ENCODE peak calls at places on chromosome 7, in seven cellular contexts. S, X, Q, Y, M, F and G are unnamed samples.

GRCh38 chr7:96320437-96320836 is 1.5 kb downstream of the SLC25A13 start:
- DNase-seq in S (no peak), X (no peak), Q (no peak), Y (no peak), M (peak; percentile 8), F (no peak), G (no peak)

GRCh38 chr7:95205821-95206220 is 118.5 kb downstream of the PON1 start:
- DNase-seq in S (no peak), X (peak; percentile 66), Q (no peak), Y (no peak), M (no peak), F (no peak), G (peak; percentile 63)

GRCh38 chr7:5704534-5704922 is 76.9 kb downstream of the RNF216 start:
- DNase-seq in S (peak; percentile 71), X (peak; percentile 67), Q (peak; percentile 82), Y (no peak), M (peak; percentile 80), F (peak; percentile 89), G (peak; percentile 84)

GRCh38 chr7:39073432-39073831 is 95.7 kb downstream of the POU6F2 start:
- DNase-seq in S (no peak), X (no peak), Q (no peak), Y (no peak), M (peak; percentile 39), F (no peak), G (no peak)

GRCh38 chr7:157348548-157348947 is 11.7 kb downstream of the DNAJB6 start:
- DNase-seq in S (no peak), X (no peak), Q (no peak), Y (no peak), M (no peak), F (no peak), G (no peak)

GRCh38 chr7:26278769-26279168 is 12.9 kb upstream of the SNX10 start:
- DNase-seq in S (no peak), X (peak; percentile 78), Q (peak; percentile 35), Y (no peak), M (no peak), F (no peak), G (peak; percentile 45)

GRCh38 chr7:129401968-129402860 is 32.0 kb upstream of the STRIP2 start:
- DNase-seq in S (no peak), X (peak; percentile 43), Q (no peak), Y (no peak), M (no peak), F (no peak), G (peak; percentile 34)

GRCh38 chr7:2972531-2973161 is 71.0 kb downstream of the CARD11 start:
- DNase-seq in S (no peak), X (no peak), Q (peak; percentile 45), Y (no peak), M (no peak), F (no peak), G (no peak)

GRCh38 chr7:100088621-100089457 is at the start of gene COPS6:
- DNase-seq in S (peak; percentile 81), X (peak; percentile 83), Q (peak; percentile 95), Y (peak; percentile 24), M (peak; percentile 85), F (peak; percentile 93), G (peak; percentile 81)

GRCh38 chr7:56063882-56064625 is at the start of gene SUMF2:
- DNase-seq in S (peak; percentile 89), X (peak; percentile 89), Q (peak; percentile 97), Y (peak; percentile 67), M (peak; percentile 97), F (peak; percentile 92), G (peak; percentile 97)

GRCh38 chr7:157482517-157483120 is 145.8 kb downstream of the DNAJB6 start:
- DNase-seq in S (no peak), X (peak; percentile 21), Q (peak; percentile 44), Y (no peak), M (no peak), F (no peak), G (no peak)

GRCh38 chr7:93461350-93461749 is 113.2 kb downstream of the CALCR start:
- DNase-seq in S (no peak), X (peak; percentile 65), Q (no peak), Y (no peak), M (no peak), F (no peak), G (no peak)

GRCh38 chr7:73633844-73634243 is 9.5 kb upstream of the MLXIPL start:
- DNase-seq in S (no peak), X (no peak), Q (no peak), Y (no peak), M (no peak), F (no peak), G (no peak)

GRCh38 chr7:151896486-151896885 is 19.6 kb upstream of the PRKAG2 start:
- DNase-seq in S (no peak), X (no peak), Q (no peak), Y (no peak), M (no peak), F (no peak), G (no peak)

GRCh38 chr7:56471811-56472210 is 355.6 kb upstream of the NUPR2 start:
- DNase-seq in S (no peak), X (no peak), Q (no peak), Y (no peak), M (no peak), F (no peak), G (no peak)

GRCh38 chr7:51227861-51228260 is 88.7 kb downstream of the COBL start:
- DNase-seq in S (no peak), X (no peak), Q (no peak), Y (no peak), M (no peak), F (no peak), G (no peak)

GRCh38 chr7:16028103-16028502 is 341.6 kb upstream of the MEOX2 start:
- DNase-seq in S (no peak), X (peak; percentile 50), Q (no peak), Y (no peak), M (no peak), F (peak; percentile 3), G (peak; percentile 12)

GRCh38 chr7:91383186-91383585 is 119.0 kb downstream of the FZD1 start:
- DNase-seq in S (no peak), X (no peak), Q (no peak), Y (no peak), M (no peak), F (no peak), G (no peak)

GRCh38 chr7:118696879-118697278 is 472.4 kb downstream of the ANKRD7 start:
- DNase-seq in S (no peak), X (no peak), Q (no peak), Y (no peak), M (no peak), F (no peak), G (no peak)

GRCh38 chr7:113159746-113160339 is 41.5 kb upstream of the SMIM30 start:
- DNase-seq in S (no peak), X (peak; percentile 57), Q (no peak), Y (no peak), M (peak; percentile 56), F (peak; percentile 40), G (peak; percentile 61)